ENCODE peak calls at places on chromosomes 3 and 15, in nine cellular contexts. E, O, J, A, B, K, Z, P and M are unnamed samples.

GRCh38 chr15:39362832-39363561 is 217.9 kb upstream of the THBS1 start:
- DNase-seq in E (no peak), O (no peak), J (peak; percentile 90), A (no peak), B (no peak), K (no peak), Z (no peak), P (peak; percentile 91), M (peak; percentile 91)

GRCh38 chr3:105730973-105731372 is 137.8 kb downstream of the CBLB start:
- DNase-seq in E (no peak), O (no peak), J (peak; percentile 44), A (no peak), B (no peak), K (no peak), Z (no peak), P (no peak), M (no peak)

GRCh38 chr15:71291723-71292122 is 176.5 kb downstream of the THSD4 start:
- DNase-seq in E (no peak), O (no peak), J (no peak), A (no peak), B (peak; percentile 2), K (no peak), Z (no peak), P (no peak), M (no peak)

GRCh38 chr15:53693729-53694533 is 65.5 kb downstream of the WDR72 start:
- DNase-seq in E (no peak), O (peak; percentile 72), J (no peak), A (no peak), B (no peak), K (no peak), Z (peak; percentile 88), P (no peak), M (peak; percentile 47)

GRCh38 chr3:143442761-143443477 is 323.3 kb downstream of the CHST2 start:
- DNase-seq in E (no peak), O (no peak), J (peak; percentile 49), A (no peak), B (no peak), K (no peak), Z (no peak), P (no peak), M (no peak)

GRCh38 chr3:160622263-160623045 is 54.5 kb upstream of the ARL14 start:
- DNase-seq in E (no peak), O (no peak), J (peak; percentile 4), A (no peak), B (no peak), K (no peak), Z (no peak), P (no peak), M (no peak)

GRCh38 chr3:95148107-95148506 is 1085.2 kb downstream of the NSUN3 start:
- DNase-seq in E (no peak), O (no peak), J (no peak), A (no peak), B (no peak), K (no peak), Z (no peak), P (no peak), M (no peak)

GRCh38 chr3:170760174-170760526 is 109.8 kb downstream of the RPL22L1 start:
- DNase-seq in E (no peak), O (peak; percentile 37), J (peak; percentile 18), A (no peak), B (no peak), K (no peak), Z (no peak), P (no peak), M (no peak)

GRCh38 chr15:34986326-34987181 is 1.5 kb downstream of the ZNF770 start:
- DNase-seq in E (no peak), O (no peak), J (peak; percentile 39), A (peak; percentile 44), B (no peak), K (no peak), Z (no peak), P (no peak), M (no peak)

GRCh38 chr3:139327861-139328260 is 16.0 kb upstream of the MRPS22 start:
- DNase-seq in E (no peak), O (no peak), J (no peak), A (no peak), B (no peak), K (no peak), Z (no peak), P (no peak), M (no peak)
- H3K27me3 ChIP-seq in E (peaks cover 27% of the 10 kb centered on the region), O (no peaks in the 10 kb centered on the region), J (no peaks in the 10 kb centered on the region), A (no peaks in the 10 kb centered on the region), B (peaks cover 3% of the 10 kb centered on the region), K (peaks cover 10% of the 10 kb centered on the region), Z (no peaks in the 10 kb centered on the region), P (peaks cover 7% of the 10 kb centered on the region), M (no peaks in the 10 kb centered on the region)

DNA sequence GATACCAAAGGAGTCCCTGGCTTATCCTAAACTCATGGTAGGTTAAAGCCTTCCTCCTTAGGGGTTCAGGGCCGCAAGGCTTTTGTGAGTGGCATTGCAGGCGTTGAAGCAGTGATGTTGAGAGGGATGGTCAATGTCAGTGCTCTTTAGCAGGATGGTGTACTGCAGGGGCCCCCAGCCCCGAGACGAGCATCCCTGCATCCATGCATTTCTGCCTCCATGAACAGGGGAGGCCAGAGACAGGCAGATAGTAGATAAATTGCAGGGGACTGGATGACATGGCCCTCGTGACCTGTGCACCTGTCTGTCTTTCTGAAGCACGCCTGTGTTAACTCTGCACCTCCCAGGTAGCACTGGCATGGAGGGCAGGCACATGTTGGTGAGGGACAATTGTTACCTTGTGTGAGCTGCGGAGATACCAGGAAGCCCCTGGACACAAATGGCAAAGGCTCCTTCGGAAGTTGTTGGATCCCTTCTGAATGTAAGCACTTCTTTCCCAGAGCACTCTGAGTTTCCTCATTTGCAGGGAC is 133.5 kb downstream of the SNRPN start:
- DNase-seq in E (no peak), O (no peak), J (no peak), A (no peak), B (no peak), K (no peak), Z (peak; percentile 15), P (no peak), M (no peak)
- H3K9me3 ChIP-seq in E (no peaks in the 10 kb centered on the region), O (no peaks in the 10 kb centered on the region), J (no peaks in the 10 kb centered on the region), A (peaks cover 11% of the 10 kb centered on the region), B (peaks cover 60% of the 10 kb centered on the region), K (no peaks in the 10 kb centered on the region), Z (no peaks in the 10 kb centered on the region), P (peaks cover 2% of the 10 kb centered on the region), M (no peaks in the 10 kb centered on the region)

GRCh38 chr15:69734699-69735098 is 282.1 kb downstream of the RPLP1 start:
- DNase-seq in E (peak; percentile 33), O (no peak), J (peak; percentile 54), A (no peak), B (no peak), K (no peak), Z (no peak), P (no peak), M (no peak)
- H3K27me3 ChIP-seq in E (no peaks in the 10 kb centered on the region), O (no peaks in the 10 kb centered on the region), J (peaks cover 22% of the 10 kb centered on the region), A (no peaks in the 10 kb centered on the region), B (peaks cover 2% of the 10 kb centered on the region), K (no peaks in the 10 kb centered on the region), Z (no peaks in the 10 kb centered on the region), P (no peaks in the 10 kb centered on the region), M (peaks cover 3% of the 10 kb centered on the region)

GRCh38 chr15:57481038-57481705 is 104.9 kb downstream of the CGNL1 start:
- DNase-seq in E (no peak), O (no peak), J (no peak), A (no peak), B (no peak), K (no peak), Z (no peak), P (no peak), M (no peak)

GRCh38 chr15:57485869-57486268 is 105.8 kb upstream of the MYZAP start:
- DNase-seq in E (no peak), O (peak; percentile 71), J (peak; percentile 93), A (no peak), B (no peak), K (peak; percentile 85), Z (no peak), P (peak; percentile 52), M (peak; percentile 97)

GRCh38 chr15:57489122-57489521 is 102.6 kb upstream of the MYZAP start:
- DNase-seq in E (no peak), O (no peak), J (no peak), A (no peak), B (no peak), K (no peak), Z (no peak), P (no peak), M (no peak)

GRCh38 chr15:57486807-57487206 is 104.9 kb upstream of the MYZAP start:
- DNase-seq in E (no peak), O (no peak), J (no peak), A (no peak), B (no peak), K (no peak), Z (no peak), P (no peak), M (no peak)
- H3K9me3 ChIP-seq in E (no peaks in the 10 kb centered on the region), O (no peaks in the 10 kb centered on the region), J (no peaks in the 10 kb centered on the region), A (no peaks in the 10 kb centered on the region), B (no peaks in the 10 kb centered on the region), K (no peaks in the 10 kb centered on the region), Z (no peaks in the 10 kb centered on the region), P (no peaks in the 10 kb centered on the region), M (peaks cover 3% of the 10 kb centered on the region)

DNA sequence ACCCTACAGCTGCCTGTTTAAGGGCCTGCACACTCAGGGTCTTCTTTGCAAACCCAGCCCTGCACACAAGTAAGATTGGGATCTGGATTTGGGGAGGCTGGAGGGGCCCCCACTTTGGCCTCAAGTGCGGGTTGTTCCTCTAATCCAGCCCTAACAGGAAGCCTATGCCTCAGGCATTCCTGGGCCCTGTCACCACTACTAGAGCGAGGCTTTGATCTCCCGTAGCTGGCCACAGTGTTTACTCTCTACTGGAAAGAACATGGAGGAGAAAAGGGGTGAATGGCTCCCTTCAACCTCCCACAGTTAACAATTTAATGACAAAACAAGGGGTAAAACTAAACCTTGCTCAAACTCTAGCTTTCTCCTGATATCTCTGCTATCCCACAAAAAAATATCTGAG is 48.4 kb downstream of the DZIP1L start:
- DNase-seq in E (no peak), O (no peak), J (no peak), A (no peak), B (no peak), K (no peak), Z (no peak), P (no peak), M (no peak)
- H3K27me3 ChIP-seq in E (no peaks in the 10 kb centered on the region), O (no peaks in the 10 kb centered on the region), J (no peaks in the 10 kb centered on the region), A (no peaks in the 10 kb centered on the region), B (no peaks in the 10 kb centered on the region), K (no peaks in the 10 kb centered on the region), Z (no peaks in the 10 kb centered on the region), P (no peaks in the 10 kb centered on the region), M (no peaks in the 10 kb centered on the region)

GRCh38 chr3:158617982-158618875 is 26.1 kb upstream of the GFM1 start:
- DNase-seq in E (no peak), O (no peak), J (no peak), A (no peak), B (no peak), K (no peak), Z (no peak), P (no peak), M (no peak)
- H3K9me3 ChIP-seq in E (no peaks in the 10 kb centered on the region), O (no peaks in the 10 kb centered on the region), J (no peaks in the 10 kb centered on the region), A (peaks cover 7% of the 10 kb centered on the region), B (peaks cover 6% of the 10 kb centered on the region), K (peaks cover 47% of the 10 kb centered on the region), Z (no peaks in the 10 kb centered on the region), P (no peaks in the 10 kb centered on the region), M (peaks cover 15% of the 10 kb centered on the region)